ENCODE peak calls at places on chromosomes 1 and 21, in seven cellular contexts. N is pancreas, D is fibroblast of mammary gland, E is AG10803, W is astrocyte of the spinal cord, B is keratinocyte, K is fibroblast of lung. F is an unnamed sample.

GRCh38 chr1:115496904-115497527 is 144.8 kb upstream of the VANGL1 start:
- DNase-seq in N (no peak), D (peak), E (peak), W (peak), B (no peak), K (peak), F (no peak)

GRCh38 chr1:204319462-204319861 is 40.3 kb downstream of the PLEKHA6 start:
- DNase-seq in N (no peak), D (peak), E (peak), W (peak), B (peak), K (peak), F (peak)

GRCh38 chr1:25501235-25502058 is 42.0 kb upstream of the LDLRAP1 start:
- DNase-seq in N (no peak), D (peak), E (peak), W (no peak), B (no peak), K (peak), F (peak)

GRCh38 chr1:150764617-150765090 is 924 bp downstream of the CTSS start:
- DNase-seq in N (no peak), D (peak), E (peak), W (peak), B (peak), K (peak), F (peak)

GRCh38 chr1:226981838-226982237 is 41.7 kb downstream of the COQ8A start:
- DNase-seq in N (no peak), D (no peak), E (no peak), W (no peak), B (no peak), K (no peak), F (no peak)

GRCh38 chr1:96834986-96835385 is 113.4 kb downstream of the PTBP2 start:
- DNase-seq in N (no peak), D (no peak), E (no peak), W (no peak), B (no peak), K (no peak), F (no peak)

GRCh38 chr1:241614144-241614543 is 26.0 kb downstream of the CHML start:
- DNase-seq in N (no peak), D (no peak), E (no peak), W (peak), B (no peak), K (no peak), F (no peak)

GRCh38 chr1:37822942-37823865 is 15.2 kb upstream of the YRDC start:
- DNase-seq in N (no peak), D (peak), E (no peak), W (no peak), B (no peak), K (no peak), F (no peak)

GRCh38 chr1:5491207-5491904 is 500.9 kb downstream of the NPHP4 start:
- DNase-seq in N (no peak), D (no peak), E (no peak), W (no peak), B (no peak), K (no peak), F (no peak)

GRCh38 chr1:187715483-187715882 is 886.7 kb downstream of the PLA2G4A start:
- DNase-seq in N (no peak), D (no peak), E (no peak), W (no peak), B (no peak), K (no peak), F (no peak)

GRCh38 chr1:200473698-200474371 is 64.0 kb upstream of the ZNF281 start:
- DNase-seq in N (no peak), D (peak), E (peak), W (no peak), B (no peak), K (peak), F (peak)

GRCh38 chr1:26288311-26288941 is 8.5 kb downstream of the SH3BGRL3 start:
- DNase-seq in N (no peak), D (no peak), E (no peak), W (no peak), B (no peak), K (no peak), F (no peak)

DNA sequence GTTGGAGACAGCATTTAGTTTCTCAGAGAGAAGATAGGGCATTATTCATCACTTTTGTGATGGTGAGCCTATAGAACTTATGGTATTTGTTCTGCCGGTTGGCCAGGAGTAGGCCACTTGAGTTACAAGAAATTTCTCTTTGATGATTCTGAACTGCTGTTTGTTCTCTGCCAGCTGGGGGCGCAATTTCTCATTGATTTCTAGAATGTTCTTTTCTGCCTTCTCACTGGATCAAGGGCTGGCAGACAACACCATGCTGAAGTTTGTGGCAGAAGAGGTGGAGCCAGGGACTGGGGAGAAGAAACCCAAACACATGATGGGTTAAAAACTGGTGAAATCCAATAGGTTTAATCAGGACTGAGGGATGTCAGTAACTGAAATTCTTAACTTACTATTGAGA is 360.6 kb downstream of the FAM72C start:
- DNase-seq in N (no peak), D (peak), E (no peak), W (no peak), B (no peak), K (no peak), F (no peak)
- TF ChIP-seq CTCF in N (no peak), D (peak), E (peak), W (no peak), B (no peak), K (no peak), F (no peak)

GRCh38 chr1:247303211-247303610 is 28.5 kb downstream of the ZNF496 start:
- DNase-seq in N (no peak), D (no peak), E (no peak), W (no peak), B (no peak), K (no peak), F (no peak)
- H3K4me3 ChIP-seq in N (no peak), D (no peak), E (no peak), W (no peak), B (no peak), K (no peak), F (no peak)

GRCh38 chr1:221344693-221345092 is 397.2 kb downstream of the DUSP10 start:
- DNase-seq in N (no peak), D (peak), E (peak), W (no peak), B (no peak), K (peak), F (no peak)
- TF ChIP-seq CTCF in N (no peak), D (no peak), E (no peak), W (no peak), B (no peak), K (no peak), F (no peak)

DNA sequence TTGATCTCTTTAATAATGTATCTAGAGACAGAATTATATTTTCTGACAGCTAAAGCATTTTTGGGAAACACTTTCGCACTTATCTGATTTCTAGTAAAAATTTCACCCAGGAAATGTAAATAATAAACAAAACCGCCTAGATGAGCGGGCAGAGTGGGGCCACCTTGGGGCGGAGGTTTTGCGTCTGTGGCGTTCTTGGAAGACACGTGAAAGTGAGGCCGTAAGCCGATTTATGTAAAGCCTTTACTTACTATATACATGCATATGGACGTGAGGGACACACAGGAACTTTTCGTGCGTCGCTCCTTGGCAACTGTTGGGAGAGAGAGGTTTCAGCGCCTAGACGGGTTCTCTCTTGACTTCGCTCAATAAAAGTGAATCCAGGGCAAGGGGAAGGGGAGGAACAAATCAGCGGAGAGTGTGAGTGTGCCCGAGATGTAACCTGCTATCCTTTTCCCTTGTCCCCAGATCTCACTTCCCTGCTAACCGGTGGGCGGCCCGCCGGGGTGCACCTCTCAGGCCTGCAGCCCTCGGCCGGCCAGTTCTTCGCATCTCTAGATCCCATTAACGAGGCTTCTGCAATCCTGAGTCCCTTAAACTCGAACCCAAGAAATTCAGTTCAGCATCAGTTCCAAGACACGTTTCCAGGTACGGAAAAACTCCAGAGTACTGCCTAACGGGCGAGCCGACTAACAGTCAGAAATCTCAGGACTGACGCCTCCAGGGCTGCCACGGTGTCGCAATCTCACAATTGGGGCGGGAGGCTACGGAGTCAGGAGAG is 1.7 kb downstream of the HLX start:
- DNase-seq in N (peak), D (no peak), E (no peak), W (peak), B (no peak), K (peak), F (peak)
- H3K4me3 ChIP-seq in N (peak), D (peak), E (peak), W (peak), B (no peak), K (peak), F (peak)

DNA sequence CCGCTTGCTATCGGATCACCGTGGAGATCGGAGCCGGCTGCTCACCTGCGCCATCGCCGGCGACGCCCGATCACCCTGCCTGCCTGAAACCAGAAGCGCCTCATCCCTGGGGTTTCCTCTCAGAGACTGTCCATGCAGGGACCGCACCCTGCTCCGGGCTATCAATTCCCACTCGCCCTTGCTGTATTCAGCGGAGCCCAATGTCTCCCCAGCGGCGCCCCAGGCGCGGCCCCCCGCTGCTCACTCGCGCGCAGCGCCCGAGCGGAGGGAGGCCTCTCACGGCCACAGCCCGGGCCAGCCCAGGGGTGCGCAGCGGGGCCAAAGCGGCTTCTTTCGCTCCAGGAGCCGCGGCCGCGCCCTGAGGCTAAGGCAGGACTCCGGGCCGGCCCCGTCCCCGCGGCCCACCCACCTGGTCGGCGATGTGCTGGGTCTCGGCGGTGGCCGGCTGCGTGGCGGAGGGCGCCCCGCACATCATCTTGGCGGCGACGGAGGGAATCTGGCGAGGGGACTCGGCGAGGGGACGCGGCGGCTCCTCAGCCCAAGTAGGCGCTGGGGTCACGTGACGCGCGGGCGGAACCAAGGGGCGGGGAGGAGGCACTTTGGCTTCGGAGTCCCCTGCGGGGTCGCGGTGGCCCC is at the start of gene CSTB:
- DNase-seq in N (peak), D (no peak), E (peak), W (peak), B (no peak), K (peak), F (peak)
- TF ChIP-seq CTCF in N (no peak), D (no peak), E (no peak), W (no peak), B (no peak), K (no peak), F (no peak)

GRCh38 chr1:50527249-50527986 is 104.2 kb upstream of the DMRTA2 start:
- DNase-seq in N (no peak), D (no peak), E (no peak), W (no peak), B (no peak), K (no peak), F (no peak)
- H3K4me3 ChIP-seq in N (no peak), D (no peak), E (no peak), W (no peak), B (no peak), K (no peak), F (no peak)

DNA sequence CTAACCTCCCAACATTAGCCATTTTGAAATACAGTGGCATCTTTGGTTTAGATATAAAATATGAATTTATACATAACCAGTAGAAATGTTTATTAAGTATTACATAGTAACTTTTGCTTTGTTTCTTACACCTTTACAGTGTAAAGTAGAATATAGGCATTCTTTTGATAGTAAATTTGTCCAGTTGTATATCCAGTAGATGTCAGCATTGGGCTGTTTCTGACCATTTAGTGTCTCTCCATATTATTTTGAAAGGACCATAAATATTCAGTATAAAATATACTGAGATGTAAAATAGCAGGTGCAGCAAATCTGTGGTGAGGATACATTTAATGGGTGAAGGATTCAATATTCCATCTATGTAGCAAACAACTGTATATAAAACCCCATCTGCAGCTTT is 115.8 kb upstream of the ZRANB2 start:
- DNase-seq in N (no peak), D (peak), E (peak), W (peak), B (no peak), K (peak), F (peak)
- TF ChIP-seq CTCF in N (no peak), D (peak), E (peak), W (peak), B (no peak), K (peak), F (peak)

GRCh38 chr1:9320520-9321479 is 28.1 kb downstream of the SPSB1 start:
- DNase-seq in N (no peak), D (no peak), E (no peak), W (no peak), B (no peak), K (no peak), F (no peak)

GRCh38 chr1:9322845-9323244 is 30.2 kb downstream of the SPSB1 start:
- DNase-seq in N (no peak), D (no peak), E (no peak), W (no peak), B (no peak), K (no peak), F (no peak)

GRCh38 chr1:9321986-9322715 is 29.5 kb downstream of the SPSB1 start:
- DNase-seq in N (no peak), D (no peak), E (no peak), W (no peak), B (no peak), K (no peak), F (no peak)

GRCh38 chr1:9319789-9320519 is 27.3 kb downstream of the SPSB1 start:
- DNase-seq in N (no peak), D (no peak), E (no peak), W (no peak), B (no peak), K (no peak), F (no peak)

GRCh38 chr1:9321480-9321849 is 28.8 kb downstream of the SPSB1 start:
- DNase-seq in N (no peak), D (peak), E (peak), W (peak), B (peak), K (peak), F (peak)
- H3K4me3 ChIP-seq in N (no peak), D (no peak), E (no peak), W (no peak), B (no peak), K (no peak), F (no peak)

F was measured in cardiac fibroblast.